ENCODE peak calls at places on chromosome 9, in five cellular contexts. One of them, this sample, is unnamed.

GRCh38 chr9:78468231-78468630 is 171.3 kb downstream of the PSAT1 start:
- DNase-seq in H9: no peak
- DNase-seq in IMR-90: no peak
- DNase-seq in mesenchymal stem cell: no peak
- DNase-seq in neuronal stem cell: no peak
- DNase-seq in this sample: no peak

GRCh38 chr9:11992866-11993265 is 700.3 kb upstream of the TYRP1 start:
- DNase-seq in H9: no peak
- DNase-seq in IMR-90: no peak
- DNase-seq in mesenchymal stem cell: peak
- DNase-seq in neuronal stem cell: peak
- DNase-seq in this sample: no peak

GRCh38 chr9:32487981-32488380 is 38.0 kb downstream of the RIGI start:
- DNase-seq in H9: no peak
- DNase-seq in IMR-90: peak
- DNase-seq in mesenchymal stem cell: no peak
- DNase-seq in neuronal stem cell: no peak
- DNase-seq in this sample: no peak

GRCh38 chr9:107751522-107752235 is 262.1 kb upstream of the KLF4 start:
- DNase-seq in H9: no peak
- DNase-seq in IMR-90: peak
- DNase-seq in mesenchymal stem cell: peak
- DNase-seq in neuronal stem cell: no peak
- DNase-seq in this sample: peak

GRCh38 chr9:98045234-98046160 is 11.0 kb upstream of the NANS start:
- DNase-seq in H9: no peak
- DNase-seq in IMR-90: no peak
- DNase-seq in mesenchymal stem cell: no peak
- DNase-seq in neuronal stem cell: no peak
- DNase-seq in this sample: no peak

GRCh38 chr9:34572092-34572491 is 17.4 kb downstream of the CNTFR start:
- DNase-seq in H9: no peak
- DNase-seq in IMR-90: no peak
- DNase-seq in mesenchymal stem cell: no peak
- DNase-seq in neuronal stem cell: no peak
- DNase-seq in this sample: no peak

GRCh38 chr9:6008169-6008979 is 7.0 kb downstream of the RANBP6 start:
- DNase-seq in H9: peak
- DNase-seq in IMR-90: peak
- DNase-seq in mesenchymal stem cell: peak
- DNase-seq in neuronal stem cell: peak
- DNase-seq in this sample: peak

GRCh38 chr9:32524558-32525461 is 1.2 kb downstream of the RIGI start:
- DNase-seq in H9: peak
- DNase-seq in IMR-90: no peak
- DNase-seq in mesenchymal stem cell: peak
- DNase-seq in neuronal stem cell: no peak
- DNase-seq in this sample: peak

GRCh38 chr9:18463991-18464390 is 10.0 kb upstream of the ADAMTSL1 start:
- DNase-seq in H9: no peak
- DNase-seq in IMR-90: peak
- DNase-seq in mesenchymal stem cell: no peak
- DNase-seq in neuronal stem cell: no peak
- DNase-seq in this sample: no peak

GRCh38 chr9:104868687-104869404 is 59.1 kb downstream of the ABCA1 start:
- DNase-seq in H9: peak
- DNase-seq in IMR-90: peak
- DNase-seq in mesenchymal stem cell: peak
- DNase-seq in neuronal stem cell: peak
- DNase-seq in this sample: peak

GRCh38 chr9:132631685-132632084 is 38.1 kb downstream of the DDX31 start:
- DNase-seq in H9: no peak
- DNase-seq in IMR-90: no peak
- DNase-seq in mesenchymal stem cell: no peak
- DNase-seq in neuronal stem cell: no peak
- DNase-seq in this sample: no peak

DNA sequence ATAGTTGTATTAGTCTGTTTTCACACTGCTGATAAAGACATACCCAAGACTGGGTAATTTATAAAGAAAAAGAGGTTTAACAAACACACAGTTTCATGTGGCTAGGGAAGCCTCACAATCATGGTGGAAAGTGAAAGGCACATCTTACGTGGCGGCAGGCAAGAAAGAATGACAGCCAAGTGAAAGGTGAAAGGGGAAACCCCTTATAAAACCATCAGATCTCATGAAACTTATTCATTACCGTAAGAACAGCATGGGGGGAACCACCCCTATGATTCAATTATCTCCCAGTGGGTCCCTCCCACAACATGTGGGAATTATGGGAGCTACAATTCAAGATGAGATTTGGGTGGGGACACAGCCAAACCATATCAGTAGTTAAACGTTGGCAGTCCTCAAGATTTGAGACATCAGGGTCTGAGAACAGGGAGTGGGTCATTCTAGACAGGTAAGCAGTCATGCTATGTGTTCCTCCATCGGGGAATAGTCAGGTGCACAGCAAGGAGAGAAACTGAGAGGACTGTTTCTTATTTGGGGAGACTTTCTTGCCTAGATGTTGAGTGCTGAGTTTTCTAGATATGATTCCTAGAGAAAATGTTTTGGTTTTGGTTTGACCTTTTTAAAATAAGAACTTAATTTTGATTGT is 45.8 kb upstream of the ENTREP1 start:
- DNase-seq in H9: no peak
- DNase-seq in IMR-90: no peak
- DNase-seq in mesenchymal stem cell: no peak
- DNase-seq in neuronal stem cell: no peak
- DNase-seq in this sample: no peak
- H3K14ac ChIP-seq in H9: no peak
- H3K14ac ChIP-seq in IMR-90: no peak
- H3K14ac ChIP-seq in mesenchymal stem cell: no peak
- H3K14ac ChIP-seq in neuronal stem cell: no peak
- H3K14ac ChIP-seq in this sample: no peak

DNA sequence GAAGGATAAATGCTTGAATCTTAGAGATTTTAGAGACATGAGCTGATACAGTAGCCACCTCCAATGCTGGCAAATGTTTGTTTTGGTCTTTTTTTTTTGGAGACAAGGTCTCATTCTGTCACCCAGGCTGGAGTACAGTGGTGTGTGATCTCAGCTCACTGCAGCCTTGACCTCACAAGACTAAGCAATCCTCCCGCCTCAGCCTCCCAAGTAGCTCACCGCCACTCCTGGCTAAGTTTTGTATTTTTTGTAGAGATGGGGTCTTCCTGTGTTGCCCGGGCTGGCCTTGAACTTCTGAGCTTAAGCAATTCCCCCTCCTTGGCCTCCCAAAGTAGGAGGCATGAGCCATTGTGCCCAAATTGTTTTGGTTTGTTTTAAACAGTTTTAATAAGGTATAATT is 6.8 kb upstream of the DOLPP1 start:
- DNase-seq in H9: no peak
- DNase-seq in IMR-90: no peak
- DNase-seq in mesenchymal stem cell: no peak
- DNase-seq in neuronal stem cell: no peak
- DNase-seq in this sample: no peak
- H3K18ac ChIP-seq in H9: no peak
- H3K18ac ChIP-seq in IMR-90: no peak
- H3K18ac ChIP-seq in mesenchymal stem cell: no peak
- H3K18ac ChIP-seq in neuronal stem cell: no peak
- H3K18ac ChIP-seq in this sample: no peak

GRCh38 chr9:89815903-89816573 is 211.2 kb downstream of the GADD45G start:
- DNase-seq in H9: no peak
- DNase-seq in IMR-90: no peak
- DNase-seq in mesenchymal stem cell: no peak
- DNase-seq in neuronal stem cell: no peak
- DNase-seq in this sample: no peak

GRCh38 chr9:89817186-89817960 is 212.6 kb downstream of the GADD45G start:
- DNase-seq in H9: no peak
- DNase-seq in IMR-90: no peak
- DNase-seq in mesenchymal stem cell: peak
- DNase-seq in neuronal stem cell: no peak
- DNase-seq in this sample: no peak

GRCh38 chr9:89822996-89823395 is 218.2 kb downstream of the GADD45G start:
- DNase-seq in H9: no peak
- DNase-seq in IMR-90: no peak
- DNase-seq in mesenchymal stem cell: no peak
- DNase-seq in neuronal stem cell: no peak
- DNase-seq in this sample: no peak

GRCh38 chr9:89821081-89821480 is 216.3 kb downstream of the GADD45G start:
- DNase-seq in H9: peak
- DNase-seq in IMR-90: no peak
- DNase-seq in mesenchymal stem cell: peak
- DNase-seq in neuronal stem cell: no peak
- DNase-seq in this sample: peak

GRCh38 chr9:89820337-89820736 is 215.5 kb downstream of the GADD45G start:
- DNase-seq in H9: no peak
- DNase-seq in IMR-90: no peak
- DNase-seq in mesenchymal stem cell: no peak
- DNase-seq in neuronal stem cell: no peak
- DNase-seq in this sample: no peak
- H3K14ac ChIP-seq in H9: no peak
- H3K14ac ChIP-seq in IMR-90: no peak
- H3K14ac ChIP-seq in mesenchymal stem cell: no peak
- H3K14ac ChIP-seq in neuronal stem cell: no peak
- H3K14ac ChIP-seq in this sample: no peak

GRCh38 chr9:35689601-35690446 is at the start of gene TPM2:
- DNase-seq in H9: peak
- DNase-seq in IMR-90: peak
- DNase-seq in mesenchymal stem cell: peak
- DNase-seq in neuronal stem cell: peak
- DNase-seq in this sample: peak
- H3K18ac ChIP-seq in H9: peak
- H3K18ac ChIP-seq in IMR-90: peak
- H3K18ac ChIP-seq in mesenchymal stem cell: peak
- H3K18ac ChIP-seq in neuronal stem cell: peak
- H3K18ac ChIP-seq in this sample: peak

GRCh38 chr9:89730715-89731114 is 125.9 kb downstream of the GADD45G start:
- DNase-seq in H9: peak
- DNase-seq in IMR-90: no peak
- DNase-seq in mesenchymal stem cell: peak
- DNase-seq in neuronal stem cell: no peak
- DNase-seq in this sample: no peak

GRCh38 chr9:89731262-89731980 is 126.6 kb downstream of the GADD45G start:
- DNase-seq in H9: no peak
- DNase-seq in IMR-90: no peak
- DNase-seq in mesenchymal stem cell: no peak
- DNase-seq in neuronal stem cell: no peak
- DNase-seq in this sample: no peak

GRCh38 chr9:89732295-89732951 is 127.6 kb downstream of the GADD45G start:
- DNase-seq in H9: no peak
- DNase-seq in IMR-90: no peak
- DNase-seq in mesenchymal stem cell: peak
- DNase-seq in neuronal stem cell: no peak
- DNase-seq in this sample: no peak

GRCh38 chr9:89732952-89733349 is 128.1 kb downstream of the GADD45G start:
- DNase-seq in H9: no peak
- DNase-seq in IMR-90: no peak
- DNase-seq in mesenchymal stem cell: no peak
- DNase-seq in neuronal stem cell: no peak
- DNase-seq in this sample: no peak

DNA sequence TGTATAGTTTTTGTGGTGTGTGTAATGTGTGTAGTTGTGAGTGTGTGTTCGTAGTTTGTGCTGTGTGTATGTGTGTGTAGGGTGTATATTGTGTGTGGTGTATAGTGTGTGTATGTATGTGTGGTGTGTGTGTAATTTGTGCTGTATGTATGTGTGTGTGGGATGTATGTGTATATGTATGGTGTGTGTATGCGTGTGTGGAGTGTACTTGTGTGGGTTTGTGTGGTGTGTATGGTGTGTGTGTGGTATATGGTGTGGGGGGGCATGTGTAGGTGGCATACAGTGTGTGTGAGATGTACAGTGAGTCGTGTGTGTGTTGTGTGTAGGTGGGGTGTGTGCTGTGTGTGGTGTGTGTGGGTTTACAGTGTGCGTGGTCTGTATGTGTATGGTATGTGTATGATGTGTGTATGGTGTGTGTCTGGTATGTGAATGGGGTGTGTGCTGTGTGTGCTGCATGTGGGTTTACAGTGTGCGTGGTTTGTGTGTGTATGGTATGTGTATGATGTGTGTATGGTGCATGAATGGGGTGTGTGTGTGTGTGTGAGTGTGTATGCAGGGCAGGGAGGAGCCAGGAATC is 125.2 kb downstream of the GADD45G start:
- DNase-seq in H9: no peak
- DNase-seq in IMR-90: no peak
- DNase-seq in mesenchymal stem cell: peak
- DNase-seq in neuronal stem cell: no peak
- DNase-seq in this sample: no peak
- H3K14ac ChIP-seq in H9: no peak
- H3K14ac ChIP-seq in IMR-90: no peak
- H3K14ac ChIP-seq in mesenchymal stem cell: no peak
- H3K14ac ChIP-seq in neuronal stem cell: peak
- H3K14ac ChIP-seq in this sample: peak

DNA sequence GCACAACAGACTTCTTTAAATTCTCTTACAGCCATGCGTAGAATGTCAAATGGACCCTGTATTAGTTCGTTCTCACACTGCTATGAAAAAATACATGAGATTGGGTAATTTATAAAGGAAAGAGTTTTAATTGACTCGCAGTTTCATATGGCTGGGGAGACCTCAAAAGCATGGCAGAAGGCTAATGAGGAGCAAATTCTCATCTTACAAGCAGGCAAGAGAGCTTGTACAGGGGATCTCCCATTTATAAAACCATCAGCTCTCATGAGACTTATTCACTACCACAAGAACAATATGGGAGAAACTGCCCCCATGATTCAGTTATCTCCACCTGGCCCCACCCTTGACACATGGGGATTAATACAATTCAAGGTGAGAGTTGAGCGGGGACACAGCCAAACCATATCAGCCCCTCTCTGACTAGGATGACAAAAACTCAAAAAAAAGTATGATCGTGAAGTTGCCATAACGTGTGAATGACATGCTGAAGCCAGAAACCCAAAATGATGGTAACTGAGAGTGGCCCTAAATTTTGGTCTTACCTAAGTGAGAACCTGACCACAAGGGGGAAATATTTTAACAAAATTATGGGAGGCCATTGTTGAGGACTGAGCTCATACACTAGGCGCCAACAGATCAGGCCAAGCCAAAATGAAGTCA is 17.5 kb upstream of the TEX10 start:
- DNase-seq in H9: no peak
- DNase-seq in IMR-90: no peak
- DNase-seq in mesenchymal stem cell: no peak
- DNase-seq in neuronal stem cell: no peak
- DNase-seq in this sample: no peak
- H3K18ac ChIP-seq in H9: no peak
- H3K18ac ChIP-seq in IMR-90: no peak
- H3K18ac ChIP-seq in mesenchymal stem cell: no peak
- H3K18ac ChIP-seq in neuronal stem cell: no peak
- H3K18ac ChIP-seq in this sample: no peak

This sample was measured in trophoblast cell.